ENCODE peak calls at places on chromosomes 7 and 10, in nine cellular contexts. W, E, A, Q, U, P, B, O and G are unnamed samples. For H3K36me3, the result is how much of the 10 kb centered on the place peaks cover.

GRCh38 chr7:121519548-121520521 is 123.7 kb upstream of the FAM3C start:
- DNase-seq in U (no peak), Q (peak), A (no peak), P (no peak), B (no peak), E (no peak), O (no peak), W (no peak), G (no peak)

GRCh38 chr7:22302951-22303423 is 54.0 kb downstream of the RAPGEF5 start:
- DNase-seq in A (no peak), U (no peak), O (no peak), B (no peak), Q (no peak), P (no peak), E (no peak), W (no peak), G (no peak)

GRCh38 chr7:40279991-40280390 is 145.2 kb downstream of the SUGCT start:
- DNase-seq in P (no peak), E (no peak), A (no peak), U (no peak), B (no peak), Q (no peak), W (no peak), O (no peak), G (no peak)

GRCh38 chr10:74859546-74859945 is 33.1 kb downstream of the KAT6B start:
- DNase-seq in U (no peak), W (no peak), Q (no peak), O (no peak), P (no peak), B (no peak), E (no peak), A (no peak), G (no peak)

GRCh38 chr7:139915864-139916716 is 87.0 kb downstream of the TBXAS1 start:
- DNase-seq in A (no peak), E (peak), O (peak), U (no peak), W (peak), Q (no peak), B (no peak), P (no peak), G (peak)

GRCh38 chr7:141441837-141442627 is 109.2 kb upstream of the AGK start:
- DNase-seq in Q (no peak), E (no peak), O (no peak), U (no peak), W (no peak), B (no peak), A (no peak), P (no peak), G (no peak)

GRCh38 chr10:110777661-110778060 is 94.1 kb upstream of the PDCD4 start:
- DNase-seq in Q (no peak), B (no peak), A (no peak), O (no peak), E (no peak), U (no peak), W (no peak), P (no peak), G (no peak)

GRCh38 chr10:73262105-73262730 is 9.8 kb upstream of the MRPS16 start:
- DNase-seq in O (no peak), W (no peak), B (no peak), U (no peak), A (peak), E (no peak), P (no peak), Q (no peak), G (no peak)

GRCh38 chr7:87628780-87629569 is 777 bp downstream of the RUNDC3B start:
- DNase-seq in A (peak), O (peak), U (peak), Q (peak), W (no peak), E (peak), B (no peak), P (no peak), G (peak)

GRCh38 chr7:111796671-111797070 is 234.4 kb upstream of the IMMP2L start:
- DNase-seq in U (no peak), Q (no peak), A (no peak), O (no peak), W (peak), E (no peak), B (no peak), P (no peak), G (no peak)

GRCh38 chr7:149422914-149423285 is 38.0 kb downstream of the ZNF777 start:
- DNase-seq in A (no peak), E (no peak), B (peak), Q (no peak), U (no peak), O (peak), W (no peak), P (no peak), G (peak)

GRCh38 chr7:116713918-116714317 is 41.9 kb downstream of the MET start:
- DNase-seq in W (no peak), A (no peak), U (no peak), O (no peak), P (no peak), E (no peak), B (no peak), Q (no peak), G (no peak)

GRCh38 chr7:23093546-23093945 is 12.0 kb upstream of the KLHL7 start:
- DNase-seq in O (no peak), Q (no peak), A (no peak), B (no peak), E (no peak), U (no peak), P (no peak), W (no peak), G (no peak)

GRCh38 chr10:96417432-96417831 is 58.6 kb upstream of the OPALIN start:
- DNase-seq in O (no peak), Q (no peak), U (no peak), A (peak), E (no peak), B (peak), P (no peak), W (no peak), G (no peak)

GRCh38 chr7:158321936-158322615 is 265.5 kb downstream of the PTPRN2 start:
- DNase-seq in E (no peak), O (no peak), P (no peak), W (no peak), U (no peak), A (no peak), Q (no peak), B (no peak), G (no peak)

GRCh38 chr7:42315631-42316030 is 78.6 kb upstream of the GLI3 start:
- DNase-seq in Q (no peak), U (no peak), A (no peak), E (no peak), W (no peak), B (no peak), P (no peak), O (no peak), G (no peak)

GRCh38 chr7:477626-478220 is 41.9 kb downstream of the PDGFA start:
- DNase-seq in U (no peak), B (no peak), O (no peak), A (no peak), E (no peak), P (no peak), Q (peak), W (no peak), G (no peak)

GRCh38 chr10:79102056-79102874 is 33.5 kb downstream of the ZMIZ1 start:
- DNase-seq in B (no peak), W (peak), A (no peak), P (peak), E (peak), O (peak), Q (peak), U (peak), G (peak)

GRCh38 chr7:57203161-57203791 is 71.0 kb upstream of the ZNF479 start:
- DNase-seq in E (peak), U (no peak), Q (no peak), P (no peak), O (no peak), W (peak), A (no peak), B (no peak), G (peak)

GRCh38 chr10:96714031-96714590 is 6.2 kb downstream of the PIK3AP1 start:
- DNase-seq in U (no peak), P (no peak), Q (no peak), W (no peak), E (no peak), O (no peak), B (no peak), A (no peak), G (no peak)

GRCh38 chr7:153061913-153062528 is 302.5 kb downstream of the ACTR3B start:
- DNase-seq in A (peak), E (no peak), Q (no peak), W (peak), O (no peak), P (no peak), B (no peak), U (no peak), G (no peak)

GRCh38 chr7:73647725-73648592 is 19.7 kb upstream of the VPS37D start:
- DNase-seq in E (peak), P (no peak), B (no peak), O (peak), W (peak), A (peak), U (no peak), Q (no peak), G (peak)

GRCh38 chr7:23474098-23474828 is 4.0 kb upstream of the IGF2BP3 start:
- DNase-seq in P (no peak), Q (peak), O (peak), E (peak), U (no peak), B (peak), W (peak), A (peak), G (peak)

GRCh38 chr7:25062380-25062779 is 62.7 kb downstream of the CYCS start:
- DNase-seq in B (no peak), Q (no peak), P (no peak), O (no peak), E (no peak), A (no peak), U (no peak), W (no peak), G (no peak)

DNA sequence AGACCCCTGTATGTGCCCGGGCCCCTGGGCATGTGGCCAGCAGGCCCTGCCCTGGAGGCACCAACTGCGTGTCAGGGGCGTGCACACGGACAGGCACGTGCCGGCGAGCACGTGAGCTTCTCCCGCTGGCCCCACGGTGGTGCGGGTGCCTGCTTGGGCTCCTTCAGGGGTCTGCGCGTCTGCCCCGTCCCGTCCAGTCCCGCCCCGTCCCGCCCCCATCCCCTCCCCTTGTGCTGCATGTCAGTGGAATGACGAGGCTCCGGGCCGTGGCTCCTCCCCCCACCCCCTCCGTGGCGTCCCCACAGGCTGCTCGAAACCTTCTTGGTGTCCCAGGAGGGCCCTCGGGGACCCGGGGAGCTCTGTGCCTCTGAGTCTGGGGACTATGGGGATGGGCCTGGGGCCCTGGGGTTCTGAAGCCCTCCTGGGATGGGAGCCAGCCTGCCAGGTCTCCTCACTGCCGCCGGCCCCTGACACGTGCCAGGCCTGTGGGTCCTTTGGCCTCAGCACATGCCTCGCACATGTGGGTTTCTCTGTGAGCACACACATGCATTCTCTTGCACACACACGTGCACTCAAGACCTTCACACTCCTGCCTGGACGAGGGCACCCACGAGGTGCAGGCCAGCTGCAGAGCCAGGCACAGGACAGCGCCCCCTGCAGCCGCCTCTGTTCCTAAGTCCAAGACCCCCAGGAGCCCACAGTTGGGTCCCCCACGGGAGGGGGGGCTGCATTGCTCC is 27.5 kb upstream of the AMZ1 start:
- DNase-seq in A (no peak), B (no peak), O (no peak), Q (no peak), U (peak), P (no peak), W (peak), E (peak), G (no peak)
- TF ChIP-seq CTCF in A (peak), B (no peak), O (no peak), Q (no peak), U (no peak), P (no peak), W (peak), E (peak), G (no peak)

GRCh38 chr7:144459635-144460034 is 56.1 kb upstream of the NOBOX start:
- DNase-seq in P (no peak), E (no peak), B (no peak), U (no peak), A (no peak), Q (no peak), W (no peak), O (no peak), G (no peak)

GRCh38 chr7:144452064-144452463 is 48.6 kb upstream of the NOBOX start:
- DNase-seq in U (no peak), A (no peak), E (no peak), Q (no peak), B (no peak), W (no peak), P (no peak), O (no peak), G (no peak)

GRCh38 chr7:144455040-144455404 is 51.5 kb upstream of the NOBOX start:
- DNase-seq in U (no peak), O (no peak), E (no peak), B (no peak), W (no peak), Q (no peak), A (no peak), P (no peak), G (no peak)

DNA sequence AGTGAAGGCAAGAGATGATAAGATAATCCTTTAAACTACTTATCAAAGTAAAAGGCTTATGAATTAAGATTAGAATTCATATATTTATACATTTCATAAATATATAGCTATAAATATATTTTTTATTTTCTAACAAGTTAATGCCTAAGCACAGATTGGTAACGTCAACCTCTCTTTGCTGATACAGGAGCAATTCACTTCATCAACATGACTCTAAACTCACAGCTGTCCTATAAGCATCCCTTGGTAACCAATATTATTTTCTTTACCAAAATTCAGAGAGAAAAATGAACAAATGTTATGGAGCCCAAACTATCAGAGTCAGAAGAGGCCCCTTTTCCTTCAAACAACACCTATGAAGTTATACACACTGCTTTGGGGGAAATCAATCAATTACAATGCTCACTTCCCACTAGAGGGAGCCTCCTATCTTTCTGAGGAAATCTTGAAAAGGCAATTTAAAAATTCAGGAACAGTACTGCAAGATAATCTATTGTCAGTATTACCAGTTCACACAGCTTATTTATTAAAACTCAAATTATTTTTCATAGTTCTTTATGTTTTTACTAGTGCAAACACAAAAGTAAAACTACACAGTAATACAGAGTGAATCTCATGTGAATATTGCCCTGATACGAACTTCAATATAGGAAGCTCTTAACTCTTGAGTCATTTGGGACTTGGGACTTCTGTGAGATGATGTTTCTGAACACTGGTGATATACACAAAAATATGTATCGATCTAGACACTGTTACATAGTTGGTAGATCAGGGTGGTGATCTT is 51.0 kb upstream of the NOBOX start:
- DNase-seq in U (no peak), W (no peak), O (no peak), Q (no peak), A (no peak), B (no peak), P (no peak), E (peak), G (no peak)
- TF ChIP-seq EP300 in U (no peak), W (no peak), O (no peak), Q (no peak), A (no peak), B (no peak), P (no peak), E (no peak), G (no peak)

DNA sequence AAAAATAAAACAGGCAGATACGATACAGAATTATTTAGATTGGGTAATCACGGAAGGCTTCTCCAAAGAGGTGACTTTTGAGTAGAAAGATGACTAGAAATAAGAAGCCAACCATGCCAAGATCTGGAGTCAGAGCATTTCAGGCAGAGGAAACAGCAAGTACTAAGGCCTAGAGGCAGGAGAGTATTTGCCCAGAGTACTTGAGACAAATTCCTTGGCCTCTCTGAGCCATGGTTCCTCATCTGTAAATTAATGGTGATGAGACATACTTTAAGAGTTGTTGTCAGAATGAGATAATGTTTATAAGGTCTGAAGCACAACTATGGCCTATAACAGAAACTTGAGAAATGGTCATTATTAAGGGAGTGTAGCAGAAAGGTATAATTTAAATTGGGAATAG is 15.8 kb upstream of the GPR37 start:
- DNase-seq in B (no peak), W (no peak), U (no peak), A (no peak), E (no peak), Q (no peak), O (no peak), P (no peak), G (no peak)
- H3K36me3 ChIP-seq in B (under half), W (under half), U (under half), A (under half), E (under half), Q (under half), O (under half), P (under half), G (under half)

DNA sequence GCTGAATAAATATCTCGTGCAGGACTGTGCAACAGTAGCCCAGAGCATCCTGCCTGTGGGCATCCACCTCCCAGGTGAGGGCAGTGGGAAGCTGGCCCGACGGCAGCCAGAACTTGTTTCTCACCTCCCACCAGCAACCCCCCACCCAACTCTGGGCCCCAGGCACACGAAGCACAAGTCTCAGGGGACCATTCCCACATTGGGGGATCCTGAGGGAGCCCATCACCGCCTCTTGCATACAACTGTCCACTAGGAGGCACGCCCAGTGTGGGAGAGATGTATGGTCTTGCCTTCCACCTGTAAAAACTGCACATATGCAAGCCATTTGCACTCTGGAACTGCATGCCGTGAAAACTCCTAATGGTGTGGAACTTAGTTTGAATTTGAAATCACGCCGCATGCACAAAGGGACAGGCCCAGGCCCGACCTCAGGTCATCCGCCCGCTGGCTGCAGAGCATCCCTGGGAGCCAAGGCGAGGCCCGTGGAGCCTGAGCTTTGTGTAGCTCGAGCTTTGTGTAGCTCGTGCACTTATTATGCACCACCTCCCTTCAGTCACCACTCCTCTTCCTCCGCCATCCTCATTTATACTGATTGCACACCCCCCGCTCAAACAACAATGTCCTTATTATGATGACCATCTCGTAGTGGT is 147.9 kb downstream of the ADCY1 start:
- DNase-seq in B (peak), P (no peak), U (no peak), A (no peak), E (peak), Q (no peak), W (no peak), O (no peak), G (no peak)
- TF ChIP-seq CTCF in B (no peak), P (no peak), U (no peak), A (no peak), E (peak), Q (no peak), W (peak), O (no peak), G (no peak)

GRCh38 chr10:128174581-128175559 is 48.6 kb upstream of the MKI67 start:
- DNase-seq in A (peak), B (no peak), E (no peak), W (no peak), Q (no peak), U (no peak), O (no peak), P (no peak), G (no peak)
- TF ChIP-seq EP300 in A (no peak), B (no peak), E (no peak), W (no peak), Q (no peak), U (no peak), O (no peak), P (no peak), G (no peak)

GRCh38 chr7:100089458-100090201 is 861 bp downstream of the COPS6 start:
- DNase-seq in P (no peak), A (no peak), Q (no peak), B (no peak), W (no peak), E (no peak), U (no peak), O (no peak), G (no peak)

GRCh38 chr7:100093498-100093897 is 4.7 kb downstream of the COPS6 start:
- DNase-seq in W (no peak), A (no peak), B (no peak), U (no peak), O (no peak), P (no peak), Q (peak), E (peak), G (no peak)

GRCh38 chr7:100090527-100091410 is 2.0 kb downstream of the COPS6 start:
- DNase-seq in E (peak), A (no peak), U (no peak), O (no peak), Q (no peak), W (no peak), B (no peak), P (no peak), G (no peak)

GRCh38 chr7:100093054-100093453 is 4.3 kb downstream of the COPS6 start:
- DNase-seq in A (no peak), U (no peak), E (no peak), B (no peak), P (no peak), W (no peak), Q (no peak), O (no peak), G (no peak)

GRCh38 chr7:100091411-100092181 is 2.8 kb downstream of the COPS6 start:
- DNase-seq in Q (no peak), A (no peak), O (no peak), P (no peak), B (no peak), U (no peak), W (peak), E (peak), G (no peak)
- H3K36me3 ChIP-seq in Q (half or more), A (half or more), O (under half), P (under half), B (half or more), U (under half), W (half or more), E (half or more), G (half or more)